ENCODE peak calls at places on chromosomes 1 and 21, in six cellular contexts. One of them, this sample, is unnamed.

GRCh38 chr1:185309566-185309965 is 7.5 kb downstream of the IVNS1ABP start:
- DNase-seq in adrenal gland: peak; percentile 18
- DNase-seq in GM06990: no peak
- DNase-seq in lower lobe of right lung: no peak
- DNase-seq in endodermal cell: no peak
- DNase-seq in heart left ventricle: no peak
- DNase-seq in this sample: no peak

GRCh38 chr1:185823471-185823870 is 89.3 kb downstream of the HMCN1 start:
- DNase-seq in adrenal gland: no peak
- DNase-seq in GM06990: no peak
- DNase-seq in lower lobe of right lung: no peak
- DNase-seq in endodermal cell: no peak
- DNase-seq in heart left ventricle: no peak
- DNase-seq in this sample: no peak

GRCh38 chr1:225580180-225581099 is 72.5 kb downstream of the ENAH start:
- DNase-seq in adrenal gland: no peak
- DNase-seq in GM06990: no peak
- DNase-seq in lower lobe of right lung: no peak
- DNase-seq in endodermal cell: peak; percentile 54
- DNase-seq in heart left ventricle: no peak
- DNase-seq in this sample: no peak

GRCh38 chr21:37503848-37504467 is 137.4 kb downstream of the DYRK1A start:
- DNase-seq in adrenal gland: no peak
- DNase-seq in GM06990: no peak
- DNase-seq in lower lobe of right lung: no peak
- DNase-seq in endodermal cell: no peak
- DNase-seq in heart left ventricle: no peak
- DNase-seq in this sample: no peak

GRCh38 chr1:32889731-32890278 is 3.5 kb downstream of the HPCA start:
- DNase-seq in adrenal gland: no peak
- DNase-seq in GM06990: no peak
- DNase-seq in lower lobe of right lung: no peak
- DNase-seq in endodermal cell: no peak
- DNase-seq in heart left ventricle: no peak
- DNase-seq in this sample: no peak

GRCh38 chr1:236356141-236356540 is 37.9 kb upstream of the EDARADD start:
- DNase-seq in adrenal gland: no peak
- DNase-seq in GM06990: no peak
- DNase-seq in lower lobe of right lung: no peak
- DNase-seq in endodermal cell: no peak
- DNase-seq in heart left ventricle: no peak
- DNase-seq in this sample: no peak

GRCh38 chr1:159828916-159829634 is 2.4 kb downstream of the SLAMF8 start:
- DNase-seq in adrenal gland: peak; percentile 56
- DNase-seq in GM06990: no peak
- DNase-seq in lower lobe of right lung: peak; percentile 72
- DNase-seq in endodermal cell: peak; percentile 90
- DNase-seq in heart left ventricle: peak; percentile 63
- DNase-seq in this sample: peak; percentile 72

GRCh38 chr1:51648180-51649109 is 31.6 kb downstream of the OSBPL9 start:
- DNase-seq in adrenal gland: peak; percentile 25
- DNase-seq in GM06990: no peak
- DNase-seq in lower lobe of right lung: no peak
- DNase-seq in endodermal cell: peak; percentile 79
- DNase-seq in heart left ventricle: peak; percentile 31
- DNase-seq in this sample: no peak

GRCh38 chr1:230502996-230503395 is 76.9 kb upstream of the PGBD5 start:
- DNase-seq in adrenal gland: no peak
- DNase-seq in GM06990: no peak
- DNase-seq in lower lobe of right lung: no peak
- DNase-seq in endodermal cell: no peak
- DNase-seq in heart left ventricle: no peak
- DNase-seq in this sample: no peak

GRCh38 chr1:47809301-47810084 is 187.7 kb downstream of the TRABD2B start:
- DNase-seq in adrenal gland: no peak
- DNase-seq in GM06990: no peak
- DNase-seq in lower lobe of right lung: no peak
- DNase-seq in endodermal cell: no peak
- DNase-seq in heart left ventricle: no peak
- DNase-seq in this sample: no peak

GRCh38 chr1:27601771-27602509 is 2.0 kb downstream of the AHDC1 start:
- DNase-seq in adrenal gland: peak; percentile 59
- DNase-seq in GM06990: no peak
- DNase-seq in lower lobe of right lung: peak; percentile 57
- DNase-seq in endodermal cell: peak; percentile 62
- DNase-seq in heart left ventricle: peak; percentile 62
- DNase-seq in this sample: peak; percentile 26

GRCh38 chr1:173393655-173393993 is 83.5 kb upstream of the PRDX6 start:
- DNase-seq in adrenal gland: no peak
- DNase-seq in GM06990: no peak
- DNase-seq in lower lobe of right lung: no peak
- DNase-seq in endodermal cell: no peak
- DNase-seq in heart left ventricle: no peak
- DNase-seq in this sample: no peak

GRCh38 chr1:52603680-52604501 is 1.7 kb downstream of the GPX7 start:
- DNase-seq in adrenal gland: no peak
- DNase-seq in GM06990: no peak
- DNase-seq in lower lobe of right lung: no peak
- DNase-seq in endodermal cell: no peak
- DNase-seq in heart left ventricle: no peak
- DNase-seq in this sample: no peak

GRCh38 chr1:27816921-27817630 is 13.5 kb upstream of the PPP1R8 start:
- DNase-seq in adrenal gland: no peak
- DNase-seq in GM06990: no peak
- DNase-seq in lower lobe of right lung: no peak
- DNase-seq in endodermal cell: peak; percentile 56
- DNase-seq in heart left ventricle: no peak
- DNase-seq in this sample: no peak

GRCh38 chr1:223429313-223429731 is 36.1 kb downstream of the CCDC185 start:
- DNase-seq in adrenal gland: peak; percentile 89
- DNase-seq in GM06990: no peak
- DNase-seq in lower lobe of right lung: no peak
- DNase-seq in endodermal cell: no peak
- DNase-seq in heart left ventricle: peak; percentile 45
- DNase-seq in this sample: no peak
- TF ChIP-seq CTCF in adrenal gland: no peak
- TF ChIP-seq CTCF in GM06990: no peak
- TF ChIP-seq CTCF in lower lobe of right lung: no peak
- TF ChIP-seq CTCF in endodermal cell: no peak
- TF ChIP-seq CTCF in heart left ventricle: no peak
- TF ChIP-seq CTCF in this sample: no peak

DNA sequence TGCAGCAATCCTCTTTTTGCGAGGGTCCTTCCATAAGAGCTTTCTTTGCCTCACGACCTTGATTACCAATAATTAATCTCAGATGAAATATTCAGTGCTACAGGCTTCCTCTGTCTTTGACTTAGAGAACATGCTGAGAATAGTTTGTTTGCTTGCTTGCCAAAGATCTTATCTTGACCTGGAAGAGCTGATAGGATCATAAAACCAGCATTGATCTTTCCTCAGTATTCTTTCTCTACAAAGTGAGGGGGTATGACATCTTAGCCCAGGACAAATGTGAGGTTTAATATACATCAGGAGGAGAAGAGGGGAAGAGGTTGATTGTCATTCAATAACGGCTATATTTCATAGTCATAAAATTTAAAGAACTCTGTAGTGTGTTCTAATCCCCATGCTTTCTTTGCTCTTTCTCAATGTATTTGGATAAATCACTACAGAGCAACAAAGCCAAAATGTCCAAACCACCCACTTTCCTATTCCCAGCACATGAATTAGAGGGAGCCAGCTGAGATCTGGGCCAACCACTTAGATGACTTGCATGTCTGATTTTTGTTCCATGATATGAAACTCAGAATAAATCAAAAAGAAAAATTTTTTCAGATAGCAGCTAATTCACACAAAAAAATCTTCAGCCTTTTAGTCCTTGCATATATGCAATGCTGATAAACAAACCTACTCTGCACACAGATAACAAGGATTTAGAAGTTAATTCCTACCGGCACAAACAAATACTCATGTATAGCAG is 50.5 kb upstream of the IPO9 start:
- DNase-seq in adrenal gland: no peak
- DNase-seq in GM06990: no peak
- DNase-seq in lower lobe of right lung: no peak
- DNase-seq in endodermal cell: no peak
- DNase-seq in heart left ventricle: no peak
- DNase-seq in this sample: no peak
- H3K36me3 ChIP-seq in adrenal gland: no peaks in the 10 kb centered on the region
- H3K36me3 ChIP-seq in GM06990: no peaks in the 10 kb centered on the region
- H3K36me3 ChIP-seq in lower lobe of right lung: peaks cover 24% of the 10 kb centered on the region
- H3K36me3 ChIP-seq in endodermal cell: peaks cover 21% of the 10 kb centered on the region
- H3K36me3 ChIP-seq in heart left ventricle: peaks cover 22% of the 10 kb centered on the region
- H3K36me3 ChIP-seq in this sample: peaks cover 16% of the 10 kb centered on the region

GRCh38 chr21:31576428-31576827 is 83.1 kb upstream of the SOD1 start:
- DNase-seq in adrenal gland: no peak
- DNase-seq in GM06990: no peak
- DNase-seq in lower lobe of right lung: no peak
- DNase-seq in endodermal cell: no peak
- DNase-seq in heart left ventricle: no peak
- DNase-seq in this sample: no peak
- TF ChIP-seq CTCF in adrenal gland: no peak
- TF ChIP-seq CTCF in GM06990: no peak
- TF ChIP-seq CTCF in lower lobe of right lung: no peak
- TF ChIP-seq CTCF in endodermal cell: no peak
- TF ChIP-seq CTCF in heart left ventricle: no peak
- TF ChIP-seq CTCF in this sample: no peak

GRCh38 chr1:21703318-21703963 is 34.3 kb upstream of the RAP1GAP start:
- DNase-seq in adrenal gland: peak; percentile 64
- DNase-seq in GM06990: no peak
- DNase-seq in lower lobe of right lung: no peak
- DNase-seq in endodermal cell: no peak
- DNase-seq in heart left ventricle: no peak
- DNase-seq in this sample: no peak
- H3K36me3 ChIP-seq in adrenal gland: no peaks in the 10 kb centered on the region
- H3K36me3 ChIP-seq in GM06990: peaks cover 14% of the 10 kb centered on the region
- H3K36me3 ChIP-seq in lower lobe of right lung: peaks cover 90% of the 10 kb centered on the region
- H3K36me3 ChIP-seq in endodermal cell: peaks cover 81% of the 10 kb centered on the region
- H3K36me3 ChIP-seq in heart left ventricle: peaks cover 25% of the 10 kb centered on the region
- H3K36me3 ChIP-seq in this sample: no peaks in the 10 kb centered on the region

This sample was measured in Peyer's patch.